ENCODE peak calls at places on chromosomes 2 and 18, in ten cellular contexts. One of them, this sample, is unnamed. For H3K4me1, the result is how much of the 10 kb centered on the place peaks cover.

GRCh38 chr2:230158468-230158867 is 61.3 kb downstream of the SP110 start:
- DNase-seq in stomach: no peak
- DNase-seq in vagina: peak
- DNase-seq in suprapubic skin: no peak
- DNase-seq in transverse colon: no peak
- DNase-seq in H1: no peak
- DNase-seq in GM12878: no peak
- DNase-seq in K562: no peak
- DNase-seq in sigmoid colon: no peak
- DNase-seq in HCT116: no peak
- DNase-seq in this sample: no peak

GRCh38 chr2:215590353-215590752 is 154.5 kb upstream of the FN1 start:
- DNase-seq in stomach: no peak
- DNase-seq in vagina: no peak
- DNase-seq in suprapubic skin: no peak
- DNase-seq in transverse colon: no peak
- DNase-seq in H1: no peak
- DNase-seq in GM12878: no peak
- DNase-seq in K562: no peak
- DNase-seq in sigmoid colon: no peak
- DNase-seq in HCT116: no peak
- DNase-seq in this sample: no peak

GRCh38 chr18:9711361-9712129 is 3.4 kb downstream of the RAB31 start:
- DNase-seq in stomach: no peak
- DNase-seq in vagina: no peak
- DNase-seq in suprapubic skin: no peak
- DNase-seq in transverse colon: no peak
- DNase-seq in H1: no peak
- DNase-seq in GM12878: peak
- DNase-seq in K562: no peak
- DNase-seq in sigmoid colon: peak
- DNase-seq in HCT116: no peak
- DNase-seq in this sample: no peak

GRCh38 chr18:23143871-23144270 is 8.6 kb downstream of the CABLES1 start:
- DNase-seq in stomach: no peak
- DNase-seq in vagina: no peak
- DNase-seq in suprapubic skin: no peak
- DNase-seq in transverse colon: no peak
- DNase-seq in H1: no peak
- DNase-seq in GM12878: no peak
- DNase-seq in K562: no peak
- DNase-seq in sigmoid colon: no peak
- DNase-seq in HCT116: no peak
- DNase-seq in this sample: no peak

GRCh38 chr2:146004470-146004869 is 1484.6 kb upstream of the ZEB2 start:
- DNase-seq in stomach: no peak
- DNase-seq in vagina: no peak
- DNase-seq in suprapubic skin: no peak
- DNase-seq in transverse colon: no peak
- DNase-seq in H1: no peak
- DNase-seq in GM12878: no peak
- DNase-seq in K562: no peak
- DNase-seq in sigmoid colon: no peak
- DNase-seq in HCT116: no peak
- DNase-seq in this sample: no peak

GRCh38 chr2:176171331-176172006 is 14.4 kb downstream of the HOXD3 start:
- DNase-seq in stomach: no peak
- DNase-seq in vagina: no peak
- DNase-seq in suprapubic skin: no peak
- DNase-seq in transverse colon: no peak
- DNase-seq in H1: no peak
- DNase-seq in GM12878: no peak
- DNase-seq in K562: no peak
- DNase-seq in sigmoid colon: peak
- DNase-seq in HCT116: no peak
- DNase-seq in this sample: no peak

GRCh38 chr18:905948-906415 is 1.3 kb downstream of the ADCYAP1 start:
- DNase-seq in stomach: no peak
- DNase-seq in vagina: no peak
- DNase-seq in suprapubic skin: no peak
- DNase-seq in transverse colon: no peak
- DNase-seq in H1: no peak
- DNase-seq in GM12878: no peak
- DNase-seq in K562: no peak
- DNase-seq in sigmoid colon: no peak
- DNase-seq in HCT116: no peak
- DNase-seq in this sample: no peak

GRCh38 chr2:152176113-152176714 is 651 bp upstream of the STAM2 start:
- DNase-seq in stomach: no peak
- DNase-seq in vagina: no peak
- DNase-seq in suprapubic skin: no peak
- DNase-seq in transverse colon: no peak
- DNase-seq in H1: no peak
- DNase-seq in GM12878: no peak
- DNase-seq in K562: no peak
- DNase-seq in sigmoid colon: no peak
- DNase-seq in HCT116: no peak
- DNase-seq in this sample: no peak

GRCh38 chr2:190875881-190876280 is 4.7 kb upstream of the GLS start:
- DNase-seq in stomach: no peak
- DNase-seq in vagina: no peak
- DNase-seq in suprapubic skin: no peak
- DNase-seq in transverse colon: no peak
- DNase-seq in H1: no peak
- DNase-seq in GM12878: no peak
- DNase-seq in K562: no peak
- DNase-seq in sigmoid colon: no peak
- DNase-seq in HCT116: no peak
- DNase-seq in this sample: no peak

DNA sequence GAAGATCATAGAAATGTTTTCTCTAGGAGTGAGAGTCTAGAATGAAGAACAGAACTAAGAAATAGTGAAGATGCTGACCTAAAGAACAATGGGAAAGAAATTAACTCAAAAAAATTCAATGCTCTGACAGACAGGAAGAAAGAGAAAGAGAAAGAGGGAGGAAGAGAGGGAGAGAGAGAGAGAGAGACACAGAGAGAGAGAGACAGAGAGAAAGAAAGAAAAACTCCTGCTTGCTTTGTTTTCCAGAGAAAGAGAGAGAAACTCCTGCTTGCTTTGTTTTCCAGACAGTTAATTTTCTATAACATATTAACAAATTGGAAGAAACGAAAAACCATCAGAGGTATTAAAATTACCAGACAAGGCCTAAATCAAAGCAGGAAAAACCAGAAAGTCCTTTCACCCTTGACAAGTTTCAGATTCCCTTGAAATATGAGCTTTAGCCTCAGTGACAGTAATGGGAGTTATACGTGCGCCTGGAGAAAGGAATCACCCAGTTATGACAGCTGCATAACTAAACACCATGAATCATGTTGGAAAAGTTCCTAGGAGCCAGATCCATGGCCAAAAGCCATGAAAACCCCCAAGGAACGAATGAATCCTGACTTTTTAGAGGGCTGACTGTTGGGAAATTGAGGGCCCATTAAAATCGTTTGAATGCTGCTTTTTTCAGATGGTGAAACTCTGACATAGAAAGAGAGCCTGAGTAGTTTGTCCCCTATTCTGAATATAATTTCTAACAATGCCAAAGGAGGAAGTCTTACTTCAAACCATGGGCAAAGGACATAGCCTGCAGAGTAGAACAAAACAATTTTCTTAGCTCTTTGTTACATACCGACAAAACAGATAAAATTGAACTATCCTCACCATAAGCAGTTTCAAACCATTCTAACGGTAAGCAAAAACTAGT is 228.6 kb upstream of the CHST9 start:
- DNase-seq in stomach: no peak
- DNase-seq in vagina: no peak
- DNase-seq in suprapubic skin: no peak
- DNase-seq in transverse colon: no peak
- DNase-seq in H1: no peak
- DNase-seq in GM12878: no peak
- DNase-seq in K562: no peak
- DNase-seq in sigmoid colon: peak
- DNase-seq in HCT116: no peak
- DNase-seq in this sample: no peak
- TF ChIP-seq POLR2AphosphoS5 in stomach: no peak
- TF ChIP-seq POLR2AphosphoS5 in vagina: no peak
- TF ChIP-seq POLR2AphosphoS5 in suprapubic skin: no peak
- TF ChIP-seq POLR2AphosphoS5 in transverse colon: peak
- TF ChIP-seq POLR2AphosphoS5 in H1: no peak
- TF ChIP-seq POLR2AphosphoS5 in GM12878: no peak
- TF ChIP-seq POLR2AphosphoS5 in K562: no peak
- TF ChIP-seq POLR2AphosphoS5 in sigmoid colon: peak
- TF ChIP-seq POLR2AphosphoS5 in HCT116: no peak
- TF ChIP-seq POLR2AphosphoS5 in this sample: no peak

DNA sequence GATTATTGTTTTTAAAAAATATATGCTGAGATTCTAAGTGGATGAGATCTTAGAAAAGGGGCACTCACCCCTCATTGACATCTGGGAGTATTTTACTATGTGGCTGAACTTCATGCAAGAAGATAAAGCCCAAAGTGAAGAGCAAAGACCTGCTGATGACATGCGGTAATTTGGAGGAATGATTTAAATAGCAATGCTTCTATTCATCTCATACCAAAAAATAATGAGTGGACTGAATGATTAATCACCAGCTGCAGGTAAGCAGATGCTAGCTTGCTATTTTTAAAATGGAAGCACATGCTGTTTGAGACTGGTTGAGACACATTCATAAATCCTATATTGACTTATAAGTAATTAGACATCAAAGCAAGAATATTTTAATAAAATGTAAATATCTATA is 12.7 kb upstream of the CDK15 start:
- DNase-seq in stomach: no peak
- DNase-seq in vagina: no peak
- DNase-seq in suprapubic skin: no peak
- DNase-seq in transverse colon: no peak
- DNase-seq in H1: no peak
- DNase-seq in GM12878: no peak
- DNase-seq in K562: no peak
- DNase-seq in sigmoid colon: no peak
- DNase-seq in HCT116: no peak
- DNase-seq in this sample: no peak
- TF ChIP-seq CTCF in stomach: no peak
- TF ChIP-seq CTCF in vagina: no peak
- TF ChIP-seq CTCF in suprapubic skin: no peak
- TF ChIP-seq CTCF in transverse colon: no peak
- TF ChIP-seq CTCF in H1: no peak
- TF ChIP-seq CTCF in GM12878: no peak
- TF ChIP-seq CTCF in K562: no peak
- TF ChIP-seq CTCF in sigmoid colon: no peak
- TF ChIP-seq CTCF in HCT116: no peak
- TF ChIP-seq CTCF in this sample: no peak

DNA sequence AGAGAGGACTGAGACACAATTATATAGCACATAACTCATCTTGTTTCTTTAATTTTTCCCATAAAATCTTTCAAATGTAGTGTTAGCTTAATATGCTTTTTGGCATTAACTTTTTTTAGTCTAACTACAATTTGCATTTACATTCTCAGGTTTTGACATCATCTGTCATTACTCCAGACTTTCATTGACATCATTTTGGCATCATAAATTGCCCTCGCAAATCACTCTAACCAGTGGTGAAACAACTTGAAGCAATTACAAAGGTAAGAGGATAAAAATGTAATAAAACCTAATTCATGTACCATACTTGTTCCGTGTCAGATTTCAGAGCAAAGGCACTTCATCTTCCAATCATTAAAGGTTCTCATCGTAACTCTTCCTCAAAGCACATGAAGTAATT is 41.4 kb downstream of the RFX8 start:
- DNase-seq in stomach: no peak
- DNase-seq in vagina: no peak
- DNase-seq in suprapubic skin: no peak
- DNase-seq in transverse colon: no peak
- DNase-seq in H1: no peak
- DNase-seq in GM12878: no peak
- DNase-seq in K562: no peak
- DNase-seq in sigmoid colon: no peak
- DNase-seq in HCT116: no peak
- DNase-seq in this sample: no peak
- H3K4me1 ChIP-seq in stomach: under half
- H3K4me1 ChIP-seq in vagina: under half
- H3K4me1 ChIP-seq in suprapubic skin: under half
- H3K4me1 ChIP-seq in transverse colon: under half
- H3K4me1 ChIP-seq in H1: under half
- H3K4me1 ChIP-seq in GM12878: under half
- H3K4me1 ChIP-seq in K562: under half
- H3K4me1 ChIP-seq in sigmoid colon: under half
- H3K4me1 ChIP-seq in HCT116: under half
- H3K4me1 ChIP-seq in this sample: under half

GRCh38 chr2:64624108-64624610 is 29.6 kb downstream of the SERTAD2 start:
- DNase-seq in stomach: peak
- DNase-seq in vagina: no peak
- DNase-seq in suprapubic skin: peak
- DNase-seq in transverse colon: no peak
- DNase-seq in H1: peak
- DNase-seq in GM12878: no peak
- DNase-seq in K562: no peak
- DNase-seq in sigmoid colon: peak
- DNase-seq in HCT116: no peak
- DNase-seq in this sample: no peak

GRCh38 chr2:64617631-64618151 is 36.0 kb downstream of the SERTAD2 start:
- DNase-seq in stomach: peak
- DNase-seq in vagina: no peak
- DNase-seq in suprapubic skin: no peak
- DNase-seq in transverse colon: no peak
- DNase-seq in H1: no peak
- DNase-seq in GM12878: no peak
- DNase-seq in K562: no peak
- DNase-seq in sigmoid colon: peak
- DNase-seq in HCT116: no peak
- DNase-seq in this sample: no peak

GRCh38 chr2:64623232-64623879 is 30.4 kb downstream of the SERTAD2 start:
- DNase-seq in stomach: peak
- DNase-seq in vagina: no peak
- DNase-seq in suprapubic skin: peak
- DNase-seq in transverse colon: no peak
- DNase-seq in H1: no peak
- DNase-seq in GM12878: no peak
- DNase-seq in K562: no peak
- DNase-seq in sigmoid colon: peak
- DNase-seq in HCT116: no peak
- DNase-seq in this sample: no peak

GRCh38 chr2:64622443-64623231 is 31.1 kb downstream of the SERTAD2 start:
- DNase-seq in stomach: peak
- DNase-seq in vagina: no peak
- DNase-seq in suprapubic skin: peak
- DNase-seq in transverse colon: no peak
- DNase-seq in H1: peak
- DNase-seq in GM12878: no peak
- DNase-seq in K562: no peak
- DNase-seq in sigmoid colon: peak
- DNase-seq in HCT116: no peak
- DNase-seq in this sample: no peak

DNA sequence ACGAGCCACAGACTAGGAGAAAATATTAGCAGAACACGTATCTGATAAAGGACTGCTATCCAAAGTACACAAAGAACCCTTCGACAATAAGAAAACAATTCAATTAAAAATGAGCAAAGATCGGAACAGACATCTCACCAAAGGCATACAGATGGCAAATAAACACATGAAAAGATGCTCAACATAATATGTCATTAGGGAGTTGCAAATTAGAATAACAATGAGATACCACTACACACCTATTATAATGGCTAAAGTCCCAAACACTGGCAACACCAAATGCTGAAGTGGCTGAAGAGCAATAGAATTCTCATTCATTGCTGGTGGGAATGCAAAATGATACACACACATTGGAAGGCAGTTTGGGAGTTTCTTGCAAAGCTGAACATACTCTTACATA is 33.1 kb downstream of the SERTAD2 start:
- DNase-seq in stomach: no peak
- DNase-seq in vagina: no peak
- DNase-seq in suprapubic skin: no peak
- DNase-seq in transverse colon: no peak
- DNase-seq in H1: no peak
- DNase-seq in GM12878: no peak
- DNase-seq in K562: no peak
- DNase-seq in sigmoid colon: no peak
- DNase-seq in HCT116: no peak
- DNase-seq in this sample: no peak
- TF ChIP-seq POLR2AphosphoS5 in stomach: no peak
- TF ChIP-seq POLR2AphosphoS5 in vagina: no peak
- TF ChIP-seq POLR2AphosphoS5 in suprapubic skin: no peak
- TF ChIP-seq POLR2AphosphoS5 in transverse colon: no peak
- TF ChIP-seq POLR2AphosphoS5 in H1: no peak
- TF ChIP-seq POLR2AphosphoS5 in GM12878: no peak
- TF ChIP-seq POLR2AphosphoS5 in K562: no peak
- TF ChIP-seq POLR2AphosphoS5 in sigmoid colon: no peak
- TF ChIP-seq POLR2AphosphoS5 in HCT116: no peak
- TF ChIP-seq POLR2AphosphoS5 in this sample: no peak

This sample was measured in Panc1.